ENCODE peak calls at places on chromosomes 3 and 15, in six cellular contexts. O is GM23338, B is A549, V is right atrium auricular region, C is mammary epithelial cell, R is kidney. J is an unnamed sample. For H3K4me1, the result is how much of the 10 kb centered on the place peaks cover.

GRCh38 chr15:75185271-75186029 is 16.2 kb upstream of the C15orf39 start:
- DNase-seq in O (peak), B (no peak), V (no peak), C (no peak), R (no peak), J (no peak)

GRCh38 chr3:61922118-61922517 is 360.7 kb downstream of the PTPRG start:
- DNase-seq in O (no peak), B (no peak), V (no peak), C (no peak), R (no peak), J (no peak)

GRCh38 chr3:1532935-1533606 is 440.2 kb downstream of the CNTN6 start:
- DNase-seq in O (no peak), B (no peak), V (no peak), C (no peak), R (no peak), J (no peak)

GRCh38 chr15:80386151-80386550 is 18.0 kb upstream of the ARNT2 start:
- DNase-seq in O (no peak), B (no peak), V (no peak), C (no peak), R (no peak), J (no peak)

GRCh38 chr3:150765949-150766720 is 3.2 kb upstream of the SIAH2 start:
- DNase-seq in O (peak), B (no peak), V (no peak), C (peak), R (no peak), J (no peak)

GRCh38 chr3:171677706-171678105 is 132.6 kb downstream of the PLD1 start:
- DNase-seq in O (no peak), B (no peak), V (no peak), C (no peak), R (no peak), J (no peak)

GRCh38 chr3:15557511-15557946 is 36.0 kb upstream of the COLQ start:
- DNase-seq in O (peak), B (peak), V (peak), C (peak), R (no peak), J (peak)

GRCh38 chr3:2094941-2095340 is 3.7 kb upstream of the CNTN4 start:
- DNase-seq in O (no peak), B (no peak), V (no peak), C (no peak), R (no peak), J (no peak)

GRCh38 chr3:76702676-76703075 is 337.2 kb upstream of the ROBO2 start:
- DNase-seq in O (peak), B (no peak), V (no peak), C (no peak), R (no peak), J (no peak)
- TF ChIP-seq CTCF in O (no peak), B (no peak), V (no peak), C (no peak), R (no peak), J (no peak)

DNA sequence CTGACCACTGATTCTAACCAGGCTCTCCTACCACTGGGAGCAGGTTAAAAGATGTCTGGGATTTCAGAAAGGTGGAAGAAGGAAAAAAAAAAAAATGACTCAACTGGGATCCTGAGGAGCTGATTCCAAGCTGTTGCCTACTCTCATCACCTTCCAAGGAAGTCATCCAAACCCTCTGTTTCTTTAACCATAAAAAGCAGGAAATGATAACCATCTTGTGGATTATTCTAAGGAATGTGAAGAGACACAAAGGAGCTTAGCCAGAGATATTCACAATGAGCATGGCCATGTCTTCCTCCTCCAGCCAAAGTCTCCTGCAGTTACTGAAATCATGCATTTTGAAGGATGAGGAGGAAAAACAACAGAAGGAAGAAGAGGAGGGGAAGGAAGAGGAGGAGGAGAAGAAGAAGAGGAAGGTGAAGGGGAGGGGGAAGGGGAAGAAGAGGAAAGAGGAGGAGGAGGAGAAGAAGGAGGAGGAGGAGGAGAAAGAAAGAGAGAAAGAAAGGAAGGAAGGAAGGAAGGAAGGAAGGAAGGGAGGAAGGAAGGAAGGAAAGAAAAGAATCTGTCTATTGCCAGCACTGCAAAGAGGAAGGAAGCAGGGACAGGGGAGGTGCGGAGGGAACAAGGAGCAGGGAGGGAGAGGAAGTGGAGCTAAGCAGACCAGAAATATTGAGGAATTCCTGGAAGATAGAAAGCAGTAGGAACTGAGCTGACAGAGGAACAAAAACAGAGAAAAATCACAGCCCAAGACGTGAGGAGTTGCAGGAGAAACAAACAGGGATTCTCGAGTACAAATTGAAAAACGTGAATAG is 229.2 kb downstream of the UACA start:
- DNase-seq in O (no peak), B (no peak), V (peak), C (no peak), R (no peak), J (no peak)
- H3K4me3 ChIP-seq in O (no peak), B (no peak), V (no peak), C (no peak), R (no peak), J (no peak)

DNA sequence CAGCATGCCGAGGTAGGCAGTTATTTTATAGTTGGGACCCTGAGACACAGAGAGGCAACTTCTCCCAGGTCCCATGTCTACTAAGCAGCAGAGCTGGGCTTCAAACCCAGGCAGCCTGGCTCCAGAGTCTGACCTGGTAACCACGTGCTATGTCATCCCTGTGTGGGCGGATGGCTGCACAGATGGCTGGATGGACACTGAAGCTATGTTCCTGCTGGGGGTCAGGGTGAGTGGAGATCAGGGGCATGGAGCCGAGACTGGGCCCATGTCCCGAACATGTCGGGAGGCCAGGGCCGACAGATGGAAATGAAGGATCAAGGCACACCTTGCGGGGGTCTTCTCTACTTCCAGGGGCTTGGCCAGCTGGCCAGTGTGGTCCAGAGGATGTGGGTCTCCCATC is 9.3 kb upstream of the FBLN2 start:
- DNase-seq in O (no peak), B (no peak), V (no peak), C (no peak), R (peak), J (no peak)
- H3K4me1 ChIP-seq in O (under half), B (half or more), V (under half), C (under half), R (under half), J (under half)

GRCh38 chr15:47587938-47588817 is 129.1 kb upstream of the SEMA6D start:
- DNase-seq in O (no peak), B (no peak), V (no peak), C (no peak), R (no peak), J (no peak)

GRCh38 chr15:47586653-47587224 is 130.6 kb upstream of the SEMA6D start:
- DNase-seq in O (no peak), B (no peak), V (no peak), C (no peak), R (no peak), J (peak)

DNA sequence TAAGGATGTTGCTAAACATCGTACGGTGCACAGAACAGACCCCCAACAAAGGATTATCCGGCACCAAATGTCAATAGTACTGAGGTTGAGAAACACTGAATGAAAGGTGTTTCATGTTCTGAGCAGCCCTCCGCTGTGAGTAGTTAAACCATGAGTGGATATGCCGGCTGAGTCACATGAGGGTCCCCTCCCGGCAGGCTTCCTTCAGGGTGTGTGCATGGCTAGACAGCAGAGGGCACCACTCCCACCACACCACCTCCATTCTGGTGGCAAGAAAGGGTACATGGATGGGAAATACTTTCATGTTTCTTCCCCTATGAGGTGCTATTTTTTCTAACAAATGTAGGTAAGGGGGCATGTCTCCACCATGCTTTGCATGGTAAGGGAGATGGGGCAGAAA is 128.3 kb upstream of the SEMA6D start:
- DNase-seq in O (peak), B (no peak), V (no peak), C (no peak), R (no peak), J (peak)
- TF ChIP-seq CTCF in O (peak), B (no peak), V (no peak), C (no peak), R (no peak), J (peak)